ENCODE peak calls at places on chromosome 7, in four cellular contexts. One of them, this sample, is unnamed.

GRCh38 chr7:27107901-27108381 is 5.5 kb upstream of the HOXA2 start:
- DNase-seq in activated T-cell treated with anti-CD3 and anti-CD28 coated beads for 1 hour: no peak
- DNase-seq in thyroid gland: no peak
- DNase-seq in HS-5: no peak
- DNase-seq in this sample: no peak

GRCh38 chr7:143882611-143883078 is 19.3 kb downstream of the TCAF1 start:
- DNase-seq in activated T-cell treated with anti-CD3 and anti-CD28 coated beads for 1 hour: no peak
- DNase-seq in thyroid gland: peak; percentile 88
- DNase-seq in HS-5: no peak
- DNase-seq in this sample: peak; percentile 81

GRCh38 chr7:11228515-11228914 is 254.8 kb downstream of the PHF14 start:
- DNase-seq in activated T-cell treated with anti-CD3 and anti-CD28 coated beads for 1 hour: no peak
- DNase-seq in thyroid gland: peak; percentile 67
- DNase-seq in HS-5: no peak
- DNase-seq in this sample: peak; percentile 65

GRCh38 chr7:102072003-102072402 is 214.7 kb upstream of the SH2B2 start:
- DNase-seq in activated T-cell treated with anti-CD3 and anti-CD28 coated beads for 1 hour: no peak
- DNase-seq in thyroid gland: no peak
- DNase-seq in HS-5: no peak
- DNase-seq in this sample: no peak

GRCh38 chr7:5337047-5337446 is 54.3 kb downstream of the SLC29A4 start:
- DNase-seq in activated T-cell treated with anti-CD3 and anti-CD28 coated beads for 1 hour: no peak
- DNase-seq in thyroid gland: no peak
- DNase-seq in HS-5: no peak
- DNase-seq in this sample: peak; percentile 17

GRCh38 chr7:6193734-6194133 is 78.7 kb downstream of the CYTH3 start:
- DNase-seq in activated T-cell treated with anti-CD3 and anti-CD28 coated beads for 1 hour: no peak
- DNase-seq in thyroid gland: no peak
- DNase-seq in HS-5: no peak
- DNase-seq in this sample: no peak

GRCh38 chr7:130272456-130273080 is 5.9 kb downstream of the CPA2 start:
- DNase-seq in activated T-cell treated with anti-CD3 and anti-CD28 coated beads for 1 hour: no peak
- DNase-seq in thyroid gland: no peak
- DNase-seq in HS-5: no peak
- DNase-seq in this sample: peak; percentile 26

GRCh38 chr7:91683823-91684222 is 196.7 kb downstream of the MTERF1 start:
- DNase-seq in activated T-cell treated with anti-CD3 and anti-CD28 coated beads for 1 hour: no peak
- DNase-seq in thyroid gland: no peak
- DNase-seq in HS-5: peak; percentile 54
- DNase-seq in this sample: peak; percentile 43

GRCh38 chr7:48299580-48300169 is 128.4 kb downstream of the ABCA13 start:
- DNase-seq in activated T-cell treated with anti-CD3 and anti-CD28 coated beads for 1 hour: no peak
- DNase-seq in thyroid gland: peak; percentile 69
- DNase-seq in HS-5: peak; percentile 67
- DNase-seq in this sample: peak; percentile 51

GRCh38 chr7:115227473-115228235 is 305.8 kb downstream of the MDFIC start:
- DNase-seq in activated T-cell treated with anti-CD3 and anti-CD28 coated beads for 1 hour: no peak
- DNase-seq in thyroid gland: no peak
- DNase-seq in HS-5: no peak
- DNase-seq in this sample: no peak

GRCh38 chr7:149495785-149496641 is 1.6 kb downstream of the ZNF746 start:
- DNase-seq in activated T-cell treated with anti-CD3 and anti-CD28 coated beads for 1 hour: no peak
- DNase-seq in thyroid gland: peak; percentile 82
- DNase-seq in HS-5: peak; percentile 26
- DNase-seq in this sample: peak; percentile 87

GRCh38 chr7:129438281-129438838 is 4.1 kb downstream of the STRIP2 start:
- DNase-seq in activated T-cell treated with anti-CD3 and anti-CD28 coated beads for 1 hour: no peak
- DNase-seq in thyroid gland: no peak
- DNase-seq in HS-5: no peak
- DNase-seq in this sample: no peak

GRCh38 chr7:1874522-1875389 is 204.7 kb downstream of the ELFN1 start:
- DNase-seq in activated T-cell treated with anti-CD3 and anti-CD28 coated beads for 1 hour: no peak
- DNase-seq in thyroid gland: no peak
- DNase-seq in HS-5: no peak
- DNase-seq in this sample: no peak

GRCh38 chr7:142626420-142627035 is 122.7 kb upstream of the PRSS1 start:
- DNase-seq in activated T-cell treated with anti-CD3 and anti-CD28 coated beads for 1 hour: peak; percentile 57
- DNase-seq in thyroid gland: peak; percentile 63
- DNase-seq in HS-5: no peak
- DNase-seq in this sample: peak; percentile 7

This sample was measured in mesenchymal stem cell.